ENCODE peak calls at places on chromosome 7, in nine cellular contexts. S is HCEC 1CT; V is NCI-H187; Z is stimulated activated CD4-positive, alpha-beta T cell treated with anti-CD3 and anti-CD28 coated beads, Interleukin-4, amount 100 ng/mL, for 1 hour; J is HT1080; A is fibroblast of villous mesenchyme; N is left cardiac atrium; P is SJSA1; R is T-helper 9 cell. K is an unnamed sample.

GRCh38 chr7:79452032-79452494 is 1.4 kb downstream of the MAGI2 start:
- DNase-seq in S (peak), V (no peak), Z (no peak), J (peak), A (peak), N (peak), P (peak), R (no peak), K (peak)

GRCh38 chr7:54839538-54840213 is 80.7 kb upstream of the SEC61G start:
- DNase-seq in S (peak), V (no peak), Z (no peak), J (peak), A (peak), N (peak), P (peak), R (no peak), K (peak)

GRCh38 chr7:16589895-16590294 is 55.7 kb downstream of the ANKMY2 start:
- DNase-seq in S (no peak), V (no peak), Z (no peak), J (no peak), A (no peak), N (no peak), P (no peak), R (no peak), K (no peak)

GRCh38 chr7:130494480-130494879 is 2.6 kb downstream of the MEST start:
- DNase-seq in S (no peak), V (no peak), Z (no peak), J (no peak), A (peak), N (no peak), P (no peak), R (no peak), K (no peak)

GRCh38 chr7:11701829-11702560 is 130.0 kb downstream of the THSD7A start:
- DNase-seq in S (no peak), V (no peak), Z (no peak), J (no peak), A (no peak), N (no peak), P (no peak), R (no peak), K (no peak)

GRCh38 chr7:44979481-44980392 is 922 bp upstream of the MYO1G start:
- DNase-seq in S (no peak), V (no peak), Z (no peak), J (no peak), A (peak), N (no peak), P (no peak), R (no peak), K (no peak)

GRCh38 chr7:29299986-29300609 is 105.5 kb downstream of the CHN2 start:
- DNase-seq in S (no peak), V (no peak), Z (no peak), J (no peak), A (no peak), N (peak), P (no peak), R (no peak), K (peak)

GRCh38 chr7:136405931-136406777 is 429.0 kb upstream of the MTPN start:
- DNase-seq in S (peak), V (peak), Z (peak), J (peak), A (peak), N (no peak), P (no peak), R (no peak), K (peak)

GRCh38 chr7:101127460-101128039 is 646 bp downstream of the SERPINE1 start:
- DNase-seq in S (no peak), V (no peak), Z (no peak), J (no peak), A (no peak), N (no peak), P (no peak), R (no peak), K (peak)

GRCh38 chr7:107758667-107759066 is 14.7 kb downstream of the CBLL1 start:
- DNase-seq in S (no peak), V (no peak), Z (no peak), J (no peak), A (no peak), N (no peak), P (no peak), R (no peak), K (no peak)

GRCh38 chr7:36781011-36781738 is 56.9 kb upstream of the AOAH start:
- DNase-seq in S (no peak), V (no peak), Z (no peak), J (no peak), A (no peak), N (no peak), P (no peak), R (peak), K (no peak)

GRCh38 chr7:42931447-42931833 is 534 bp downstream of the PSMA2 start:
- DNase-seq in S (no peak), V (no peak), Z (no peak), J (no peak), A (peak), N (no peak), P (no peak), R (no peak), K (no peak)

GRCh38 chr7:84105582-84105981 is 89.0 kb downstream of the SEMA3A start:
- DNase-seq in S (peak), V (no peak), Z (no peak), J (no peak), A (no peak), N (no peak), P (no peak), R (no peak), K (peak)

GRCh38 chr7:111560773-111561658 is 1.3 kb downstream of the IMMP2L start:
- DNase-seq in S (peak), V (no peak), Z (no peak), J (peak), A (peak), N (no peak), P (no peak), R (no peak), K (peak)

GRCh38 chr7:92944633-92945032 is 108.3 kb upstream of the CDK6 start:
- DNase-seq in S (no peak), V (no peak), Z (no peak), J (no peak), A (peak), N (no peak), P (no peak), R (no peak), K (peak)

GRCh38 chr7:55573526-55573925 is 1.2 kb upstream of the VOPP1 start:
- DNase-seq in S (peak), V (no peak), Z (no peak), J (peak), A (no peak), N (no peak), P (no peak), R (no peak), K (peak)

GRCh38 chr7:140390466-140391190 is 7.7 kb downstream of the SLC37A3 start:
- DNase-seq in S (no peak), V (no peak), Z (no peak), J (peak), A (peak), N (no peak), P (no peak), R (no peak), K (no peak)

GRCh38 chr7:29177963-29178612 is 16.5 kb upstream of the CHN2 start:
- DNase-seq in S (no peak), V (no peak), Z (no peak), J (peak), A (peak), N (peak), P (no peak), R (no peak), K (peak)

GRCh38 chr7:36191292-36191920 is 38.4 kb downstream of the EEPD1 start:
- DNase-seq in S (peak), V (no peak), Z (no peak), J (no peak), A (peak), N (no peak), P (no peak), R (no peak), K (no peak)

GRCh38 chr7:45132708-45133320 is 21.3 kb upstream of the TBRG4 start:
- DNase-seq in S (no peak), V (no peak), Z (no peak), J (no peak), A (no peak), N (no peak), P (no peak), R (no peak), K (no peak)

GRCh38 chr7:42174391-42174848 is 62.6 kb downstream of the GLI3 start:
- DNase-seq in S (no peak), V (no peak), Z (no peak), J (no peak), A (peak), N (no peak), P (no peak), R (no peak), K (no peak)

GRCh38 chr7:102439963-102440795 is 6.8 kb downstream of the ORAI2 start:
- DNase-seq in S (peak), V (no peak), Z (no peak), J (peak), A (peak), N (peak), P (peak), R (no peak), K (peak)

GRCh38 chr7:34036069-34036920 is 131.0 kb downstream of the BMPER start:
- DNase-seq in S (no peak), V (no peak), Z (no peak), J (peak), A (peak), N (peak), P (peak), R (no peak), K (peak)

K was measured in fibroblast of pulmonary artery.